ENCODE peak calls at places on chromosomes 5 and 9, in eight cellular contexts. One of them, this sample, is unnamed.
A peak's percentile ranks its signal among the peaks of the same experiment; 100 is the strongest.

GRCh38 chr9:126915281-126915816 is 767 bp downstream of the RALGPS1 start:
- DNase-seq in transverse colon: peak; percentile 92
- DNase-seq in K562: peak; percentile 9
- DNase-seq in sigmoid colon: peak; percentile 70
- DNase-seq in breast epithelium: peak; percentile 66
- DNase-seq in spleen: peak; percentile 91
- DNase-seq in suprapubic skin: peak; percentile 79
- DNase-seq in HL-60: no peak
- DNase-seq in this sample: peak; percentile 95

GRCh38 chr5:1782385-1783213 is 17.0 kb downstream of the MRPL36 start:
- DNase-seq in suprapubic skin: peak; percentile 38
- DNase-seq in K562: no peak
- DNase-seq in transverse colon: no peak
- DNase-seq in sigmoid colon: peak; percentile 29
- DNase-seq in spleen: peak; percentile 64
- DNase-seq in breast epithelium: no peak
- DNase-seq in HL-60: no peak
- DNase-seq in this sample: no peak

GRCh38 chr9:34996181-34996904 is 6.8 kb downstream of the DNAJB5 start:
- DNase-seq in spleen: no peak
- DNase-seq in transverse colon: no peak
- DNase-seq in breast epithelium: no peak
- DNase-seq in suprapubic skin: no peak
- DNase-seq in sigmoid colon: no peak
- DNase-seq in K562: no peak
- DNase-seq in HL-60: no peak
- DNase-seq in this sample: no peak

GRCh38 chr9:112348993-112349333 is 15.5 kb upstream of the PTBP3 start:
- DNase-seq in K562: no peak
- DNase-seq in suprapubic skin: no peak
- DNase-seq in breast epithelium: no peak
- DNase-seq in transverse colon: no peak
- DNase-seq in sigmoid colon: no peak
- DNase-seq in HL-60: no peak
- DNase-seq in spleen: no peak
- DNase-seq in this sample: no peak

GRCh38 chr5:35133186-35133585 is 85.4 kb upstream of the AGXT2 start:
- DNase-seq in suprapubic skin: no peak
- DNase-seq in spleen: no peak
- DNase-seq in sigmoid colon: no peak
- DNase-seq in HL-60: no peak
- DNase-seq in K562: no peak
- DNase-seq in breast epithelium: no peak
- DNase-seq in transverse colon: no peak
- DNase-seq in this sample: no peak

GRCh38 chr5:123206618-123207320 is 117.7 kb downstream of the PRDM6 start:
- DNase-seq in spleen: no peak
- DNase-seq in transverse colon: no peak
- DNase-seq in HL-60: no peak
- DNase-seq in sigmoid colon: no peak
- DNase-seq in breast epithelium: no peak
- DNase-seq in suprapubic skin: no peak
- DNase-seq in K562: no peak
- DNase-seq in this sample: no peak

GRCh38 chr5:164013077-164013670 is 507.8 kb downstream of the MAT2B start:
- DNase-seq in HL-60: no peak
- DNase-seq in spleen: no peak
- DNase-seq in sigmoid colon: peak; percentile 69
- DNase-seq in K562: peak; percentile 80
- DNase-seq in suprapubic skin: no peak
- DNase-seq in breast epithelium: no peak
- DNase-seq in transverse colon: peak; percentile 57
- DNase-seq in this sample: peak; percentile 51

GRCh38 chr5:56054651-56055050 is 59.9 kb upstream of the IL6ST start:
- DNase-seq in K562: no peak
- DNase-seq in transverse colon: no peak
- DNase-seq in HL-60: no peak
- DNase-seq in sigmoid colon: no peak
- DNase-seq in breast epithelium: no peak
- DNase-seq in suprapubic skin: no peak
- DNase-seq in spleen: no peak
- DNase-seq in this sample: no peak

GRCh38 chr5:128241071-128241695 is 157.6 kb downstream of the SLC12A2 start:
- DNase-seq in transverse colon: no peak
- DNase-seq in K562: no peak
- DNase-seq in breast epithelium: no peak
- DNase-seq in suprapubic skin: no peak
- DNase-seq in spleen: no peak
- DNase-seq in HL-60: no peak
- DNase-seq in sigmoid colon: no peak
- DNase-seq in this sample: no peak

GRCh38 chr9:98342103-98342818 is 86.8 kb upstream of the TBC1D2 start:
- DNase-seq in K562: peak; percentile 69
- DNase-seq in transverse colon: no peak
- DNase-seq in spleen: no peak
- DNase-seq in breast epithelium: no peak
- DNase-seq in HL-60: no peak
- DNase-seq in sigmoid colon: no peak
- DNase-seq in suprapubic skin: no peak
- DNase-seq in this sample: no peak

GRCh38 chr5:26578002-26578401 is 460.4 kb downstream of the CDH9 start:
- DNase-seq in spleen: no peak
- DNase-seq in K562: no peak
- DNase-seq in HL-60: no peak
- DNase-seq in suprapubic skin: no peak
- DNase-seq in sigmoid colon: no peak
- DNase-seq in transverse colon: no peak
- DNase-seq in breast epithelium: no peak
- DNase-seq in this sample: no peak

GRCh38 chr5:127295454-127295853 is 4.9 kb downstream of the MEGF10 start:
- DNase-seq in suprapubic skin: no peak
- DNase-seq in K562: no peak
- DNase-seq in HL-60: no peak
- DNase-seq in transverse colon: no peak
- DNase-seq in sigmoid colon: no peak
- DNase-seq in breast epithelium: no peak
- DNase-seq in spleen: no peak
- DNase-seq in this sample: no peak

GRCh38 chr9:111298831-111299603 is 31.0 kb downstream of the OR2K2 start:
- DNase-seq in spleen: no peak
- DNase-seq in K562: peak; percentile 38
- DNase-seq in suprapubic skin: peak; percentile 85
- DNase-seq in HL-60: peak; percentile 27
- DNase-seq in breast epithelium: peak; percentile 26
- DNase-seq in sigmoid colon: peak; percentile 85
- DNase-seq in transverse colon: peak; percentile 11
- DNase-seq in this sample: no peak

GRCh38 chr5:176620333-176620981 is 9.9 kb downstream of the SNCB start:
- DNase-seq in suprapubic skin: no peak
- DNase-seq in HL-60: peak; percentile 22
- DNase-seq in spleen: no peak
- DNase-seq in transverse colon: no peak
- DNase-seq in breast epithelium: no peak
- DNase-seq in sigmoid colon: no peak
- DNase-seq in K562: peak; percentile 62
- DNase-seq in this sample: no peak

GRCh38 chr5:54390539-54391031 is 64.9 kb upstream of the HSPB3 start:
- DNase-seq in suprapubic skin: no peak
- DNase-seq in breast epithelium: no peak
- DNase-seq in K562: peak; percentile 64
- DNase-seq in spleen: no peak
- DNase-seq in sigmoid colon: no peak
- DNase-seq in transverse colon: no peak
- DNase-seq in HL-60: no peak
- DNase-seq in this sample: no peak

GRCh38 chr9:86406366-86406765 is 52.2 kb upstream of the TUT7 start:
- DNase-seq in HL-60: no peak
- DNase-seq in K562: no peak
- DNase-seq in spleen: no peak
- DNase-seq in suprapubic skin: no peak
- DNase-seq in breast epithelium: no peak
- DNase-seq in transverse colon: no peak
- DNase-seq in sigmoid colon: no peak
- DNase-seq in this sample: no peak

GRCh38 chr9:125632321-125633115 is 74.5 kb downstream of the MAPKAP1 start:
- DNase-seq in suprapubic skin: no peak
- DNase-seq in HL-60: peak; percentile 59
- DNase-seq in breast epithelium: no peak
- DNase-seq in spleen: no peak
- DNase-seq in sigmoid colon: no peak
- DNase-seq in transverse colon: no peak
- DNase-seq in K562: peak; percentile 27
- DNase-seq in this sample: no peak

GRCh38 chr5:132489051-132489770 is 1.4 kb downstream of the IRF1 start:
- DNase-seq in suprapubic skin: no peak
- DNase-seq in sigmoid colon: peak; percentile 60
- DNase-seq in HL-60: no peak
- DNase-seq in K562: no peak
- DNase-seq in transverse colon: peak; percentile 32
- DNase-seq in breast epithelium: peak; percentile 17
- DNase-seq in spleen: peak; percentile 78
- DNase-seq in this sample: peak; percentile 26

DNA sequence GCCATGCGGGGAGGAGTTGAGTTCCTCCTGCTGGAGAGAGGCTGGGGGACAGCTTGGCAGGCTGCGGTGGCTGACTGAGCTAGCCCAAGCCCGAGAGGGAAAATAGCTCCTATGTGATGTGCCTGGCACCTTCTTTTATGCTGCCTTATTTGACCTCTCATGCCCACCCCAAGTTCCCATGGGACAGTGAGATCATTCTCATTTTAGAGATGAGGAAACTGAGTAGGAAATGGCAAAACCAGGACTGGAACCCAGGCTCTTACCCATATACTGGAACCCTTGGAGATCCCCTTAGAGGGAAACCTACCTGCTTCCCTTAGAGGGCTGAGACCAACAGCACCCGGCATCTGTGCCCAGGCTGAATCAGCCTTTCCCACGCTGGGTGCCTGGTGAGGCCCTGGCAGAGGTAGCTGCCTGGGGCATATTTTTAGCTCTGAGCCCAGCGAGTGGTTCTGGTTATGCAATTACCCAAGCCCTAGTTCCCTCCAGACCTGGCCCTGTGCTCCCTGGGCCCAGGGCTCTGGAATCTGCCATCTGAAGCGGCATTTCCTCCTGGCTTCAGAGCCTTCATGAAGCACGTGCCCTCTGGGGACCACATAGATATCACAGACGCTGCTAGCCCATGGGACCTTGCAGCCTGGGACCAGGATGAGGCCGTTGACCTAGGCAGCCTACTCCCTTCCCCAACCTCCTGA is 23.6 kb downstream of the COL27A1 start:
- DNase-seq in breast epithelium: peak; percentile 34
- DNase-seq in HL-60: peak; percentile 14
- DNase-seq in suprapubic skin: no peak
- DNase-seq in sigmoid colon: peak; percentile 81
- DNase-seq in K562: no peak
- DNase-seq in spleen: peak; percentile 22
- DNase-seq in transverse colon: no peak
- DNase-seq in this sample: no peak
- H3K27ac ChIP-seq in breast epithelium: peak overlapping the region; percentile 21
- H3K27ac ChIP-seq in HL-60: no peak overlapping the region
- H3K27ac ChIP-seq in suprapubic skin: no peak overlapping the region
- H3K27ac ChIP-seq in sigmoid colon: no peak overlapping the region
- H3K27ac ChIP-seq in K562: no peak overlapping the region
- H3K27ac ChIP-seq in spleen: no peak overlapping the region
- H3K27ac ChIP-seq in transverse colon: no peak overlapping the region
- H3K27ac ChIP-seq in this sample: peak overlapping the region; percentile 7

GRCh38 chr5:159021360-159022177 is 78.1 kb downstream of the EBF1 start:
- DNase-seq in K562: no peak
- DNase-seq in HL-60: peak; percentile 84
- DNase-seq in transverse colon: no peak
- DNase-seq in sigmoid colon: no peak
- DNase-seq in breast epithelium: no peak
- DNase-seq in spleen: no peak
- DNase-seq in suprapubic skin: no peak
- DNase-seq in this sample: no peak

GRCh38 chr5:159018855-159019254 is 80.9 kb downstream of the EBF1 start:
- DNase-seq in breast epithelium: no peak
- DNase-seq in suprapubic skin: no peak
- DNase-seq in spleen: no peak
- DNase-seq in K562: no peak
- DNase-seq in HL-60: no peak
- DNase-seq in sigmoid colon: no peak
- DNase-seq in transverse colon: no peak
- DNase-seq in this sample: no peak

GRCh38 chr5:159017787-159018186 is 81.9 kb downstream of the EBF1 start:
- DNase-seq in suprapubic skin: no peak
- DNase-seq in HL-60: no peak
- DNase-seq in spleen: no peak
- DNase-seq in K562: peak; percentile 53
- DNase-seq in transverse colon: no peak
- DNase-seq in breast epithelium: no peak
- DNase-seq in sigmoid colon: peak; percentile 79
- DNase-seq in this sample: no peak

GRCh38 chr5:159026781-159027180 is 72.9 kb downstream of the EBF1 start:
- DNase-seq in sigmoid colon: no peak
- DNase-seq in suprapubic skin: no peak
- DNase-seq in HL-60: no peak
- DNase-seq in spleen: no peak
- DNase-seq in transverse colon: no peak
- DNase-seq in breast epithelium: no peak
- DNase-seq in K562: no peak
- DNase-seq in this sample: no peak

GRCh38 chr5:159022178-159022556 is 77.5 kb downstream of the EBF1 start:
- DNase-seq in transverse colon: no peak
- DNase-seq in spleen: no peak
- DNase-seq in breast epithelium: no peak
- DNase-seq in suprapubic skin: peak; percentile 82
- DNase-seq in sigmoid colon: peak; percentile 75
- DNase-seq in HL-60: no peak
- DNase-seq in K562: no peak
- DNase-seq in this sample: no peak
- TF ChIP-seq POLR2AphosphoS5 in transverse colon: no peak
- TF ChIP-seq POLR2AphosphoS5 in spleen: peak; percentile 65
- TF ChIP-seq POLR2AphosphoS5 in breast epithelium: peak; percentile 24
- TF ChIP-seq POLR2AphosphoS5 in suprapubic skin: no peak
- TF ChIP-seq POLR2AphosphoS5 in sigmoid colon: no peak
- TF ChIP-seq POLR2AphosphoS5 in HL-60: no peak
- TF ChIP-seq POLR2AphosphoS5 in K562: no peak
- TF ChIP-seq POLR2AphosphoS5 in this sample: no peak

DNA sequence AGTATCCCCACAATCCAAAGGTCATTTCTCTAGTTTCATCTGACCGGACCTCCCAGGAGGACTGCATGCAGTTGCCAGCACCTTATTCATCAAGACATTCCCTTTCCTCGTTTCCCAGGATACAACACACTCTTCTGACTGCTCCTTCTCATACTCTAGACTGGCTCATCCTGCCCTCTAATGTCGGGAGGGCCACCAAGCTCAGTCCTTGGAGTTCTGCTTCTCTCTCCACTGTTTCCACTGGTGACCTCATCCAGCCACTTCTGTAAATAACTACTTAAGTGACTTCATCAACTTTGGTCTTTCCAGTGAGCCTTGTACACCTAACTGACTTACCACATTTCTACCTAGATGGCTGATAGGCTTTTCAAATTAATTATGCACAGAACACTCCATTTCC is 179.1 kb downstream of the EPB41L4A start:
- DNase-seq in suprapubic skin: no peak
- DNase-seq in K562: peak; percentile 6
- DNase-seq in breast epithelium: no peak
- DNase-seq in transverse colon: no peak
- DNase-seq in spleen: no peak
- DNase-seq in HL-60: no peak
- DNase-seq in sigmoid colon: no peak
- DNase-seq in this sample: no peak
- TF ChIP-seq CTCF in suprapubic skin: no peak
- TF ChIP-seq CTCF in K562: peak; percentile 23
- TF ChIP-seq CTCF in breast epithelium: no peak
- TF ChIP-seq CTCF in transverse colon: no peak
- TF ChIP-seq CTCF in spleen: no peak
- TF ChIP-seq CTCF in HL-60: no peak
- TF ChIP-seq CTCF in sigmoid colon: no peak
- TF ChIP-seq CTCF in this sample: no peak

GRCh38 chr9:94827584-94828304 is 101.2 kb downstream of the AOPEP start:
- DNase-seq in K562: no peak
- DNase-seq in transverse colon: no peak
- DNase-seq in sigmoid colon: peak; percentile 70
- DNase-seq in breast epithelium: no peak
- DNase-seq in HL-60: no peak
- DNase-seq in spleen: no peak
- DNase-seq in suprapubic skin: no peak
- DNase-seq in this sample: no peak
- H3K27ac ChIP-seq in K562: no peak overlapping the region
- H3K27ac ChIP-seq in transverse colon: peak overlapping the region; percentile 67
- H3K27ac ChIP-seq in sigmoid colon: peak overlapping the region; percentile 18
- H3K27ac ChIP-seq in breast epithelium: no peak overlapping the region
- H3K27ac ChIP-seq in HL-60: no peak overlapping the region
- H3K27ac ChIP-seq in spleen: peak overlapping the region; percentile 17
- H3K27ac ChIP-seq in suprapubic skin: peak overlapping the region; percentile 62
- H3K27ac ChIP-seq in this sample: no peak overlapping the region